ENCODE peak calls at places on chromosomes 7 and 10, in ten cellular contexts. V, P, I, Z, C, K, Y, L, H and E are unnamed samples.

GRCh38 chr7:108417926-108418325 is 38.3 kb downstream of the NRCAM start:
- DNase-seq in V (no peak), L (no peak), Y (no peak), H (no peak), Z (no peak), I (no peak), C (no peak), P (no peak), K (no peak), E (no peak)

GRCh38 chr10:111104811-111105210 is 28.0 kb downstream of the ADRA2A start:
- DNase-seq in K (no peak), I (no peak), Y (no peak), Z (no peak), C (no peak), H (no peak), P (no peak), V (no peak), L (no peak), E (no peak)

GRCh38 chr7:66267249-66267648 is 62.1 kb downstream of the TPST1 start:
- DNase-seq in L (no peak), Z (peak; percentile 91), C (no peak), P (no peak), I (peak; percentile 68), K (no peak), H (peak; percentile 80), Y (peak; percentile 81), V (peak; percentile 90), E (no peak)

GRCh38 chr7:151408839-151409554 is 841 bp downstream of the WDR86 start:
- DNase-seq in C (no peak), I (no peak), Y (no peak), V (no peak), L (no peak), K (peak; percentile 77), Z (no peak), P (no peak), H (no peak), E (no peak)

GRCh38 chr7:73717991-73718405 is 1.5 kb downstream of the STX1A start:
- DNase-seq in L (no peak), I (peak; percentile 70), P (no peak), V (no peak), C (peak; percentile 68), Z (peak; percentile 66), Y (peak; percentile 96), K (peak; percentile 83), H (peak; percentile 100), E (peak; percentile 90)

GRCh38 chr7:45655539-45655938 is 81.4 kb downstream of the ADCY1 start:
- DNase-seq in H (no peak), I (no peak), C (no peak), V (no peak), K (no peak), L (no peak), P (no peak), Z (no peak), Y (no peak), E (no peak)

GRCh38 chr7:155974186-155974897 is 162.1 kb upstream of the SHH start:
- DNase-seq in I (no peak), Z (no peak), Y (no peak), K (peak; percentile 50), H (no peak), P (no peak), C (no peak), V (no peak), L (no peak), E (no peak)

GRCh38 chr7:17304926-17305325 is 6.5 kb downstream of the AHR start:
- DNase-seq in V (peak; percentile 50), I (peak; percentile 28), Z (peak; percentile 66), L (no peak), H (peak; percentile 94), C (no peak), K (no peak), Y (peak; percentile 93), P (no peak), E (peak; percentile 87)

GRCh38 chr7:31633894-31634494 is 53.0 kb upstream of the PPP1R17 start:
- DNase-seq in K (no peak), P (peak; percentile 36), L (no peak), C (no peak), H (peak; percentile 73), Z (peak; percentile 20), V (no peak), I (peak; percentile 67), Y (peak; percentile 58), E (peak; percentile 3)

GRCh38 chr10:97065128-97065527 is 120.6 kb downstream of the SLIT1 start:
- DNase-seq in V (no peak), Y (no peak), P (peak; percentile 39), H (no peak), L (no peak), I (no peak), K (peak; percentile 44), C (no peak), Z (no peak), E (no peak)

GRCh38 chr10:110827410-110827809 is 44.3 kb upstream of the PDCD4 start:
- DNase-seq in Y (no peak), K (no peak), Z (no peak), C (no peak), P (no peak), L (no peak), V (no peak), H (no peak), I (no peak), E (no peak)

GRCh38 chr7:132073920-132074589 is 502.2 kb downstream of the PLXNA4 start:
- DNase-seq in H (peak; percentile 57), P (no peak), K (no peak), L (no peak), V (no peak), C (no peak), Y (no peak), I (no peak), Z (no peak), E (no peak)

GRCh38 chr7:103524042-103524907 is 78.3 kb upstream of the SLC26A5 start:
- DNase-seq in Y (peak; percentile 39), L (no peak), I (peak; percentile 41), C (no peak), V (no peak), K (no peak), H (peak; percentile 23), Z (peak; percentile 14), P (peak; percentile 55), E (peak; percentile 9)

GRCh38 chr7:23246540-23246939 is at the start of gene GPNMB:
- DNase-seq in H (peak; percentile 94), I (peak; percentile 90), L (no peak), Y (peak; percentile 88), P (no peak), K (no peak), C (no peak), Z (peak; percentile 86), V (peak; percentile 92), E (no peak)

GRCh38 chr10:132820056-132820455 is 34.1 kb upstream of the NKX6-2 start:
- DNase-seq in Z (no peak), K (peak; percentile 41), V (no peak), L (no peak), Y (no peak), H (no peak), P (no peak), C (no peak), I (no peak), E (no peak)

GRCh38 chr10:3832022-3832786 is 47.2 kb upstream of the KLF6 start:
- DNase-seq in Z (no peak), Y (no peak), P (no peak), V (no peak), K (no peak), C (no peak), H (no peak), L (no peak), I (no peak), E (no peak)

GRCh38 chr7:2063562-2064360 is 169.0 kb downstream of the MAD1L1 start:
- DNase-seq in I (peak; percentile 59), K (no peak), P (no peak), L (no peak), V (no peak), H (no peak), Y (no peak), Z (no peak), C (no peak), E (no peak)

GRCh38 chr10:117972168-117972822 is 74.4 kb downstream of the RAB11FIP2 start:
- DNase-seq in H (no peak), C (no peak), V (no peak), Z (no peak), P (no peak), I (no peak), Y (no peak), K (no peak), L (no peak), E (no peak)

GRCh38 chr10:121975295-121976086 is 474 bp upstream of the NSMCE4A start:
- DNase-seq in Y (no peak), I (no peak), K (no peak), C (no peak), H (no peak), Z (no peak), P (peak; percentile 52), L (no peak), V (no peak), E (no peak)

GRCh38 chr7:23369695-23370404 is 70.7 kb downstream of the MALSU1 start:
- DNase-seq in V (no peak), Z (no peak), C (no peak), P (no peak), K (no peak), L (no peak), Y (no peak), I (no peak), H (no peak), E (no peak)